ENCODE peak calls at places on chromosome 9, in five cellular contexts. E is AG10803, B is GM04503, G is cardiac muscle cell, A is T-helper 17 cell. P is an unnamed sample.

GRCh38 chr9:35520404-35520790 is 30.5 kb downstream of the RUSC2 start:
- DNase-seq in E (no peak), B (no peak), G (no peak), A (no peak), P (peak; percentile 68)

GRCh38 chr9:97873410-97873809 is 20.4 kb downstream of the FOXE1 start:
- DNase-seq in E (no peak), B (no peak), G (no peak), A (no peak), P (no peak)

GRCh38 chr9:86843182-86843581 is 104.1 kb downstream of the GAS1 start:
- DNase-seq in E (no peak), B (no peak), G (peak; percentile 66), A (no peak), P (peak; percentile 15)

GRCh38 chr9:127580371-127580770 is 31.7 kb upstream of the STXBP1 start:
- DNase-seq in E (no peak), B (no peak), G (no peak), A (no peak), P (no peak)

GRCh38 chr9:115374724-115375268 is 256.8 kb upstream of the TNC start:
- DNase-seq in E (no peak), B (no peak), G (no peak), A (no peak), P (no peak)

GRCh38 chr9:97737429-97737828 is 40.3 kb upstream of the XPA start:
- DNase-seq in E (no peak), B (no peak), G (no peak), A (no peak), P (peak; percentile 57)

GRCh38 chr9:78932849-78933627 is 636.1 kb downstream of the PSAT1 start:
- DNase-seq in E (peak; percentile 70), B (no peak), G (no peak), A (no peak), P (peak; percentile 90)

GRCh38 chr9:113879318-113879717 is 3.2 kb downstream of the ZNF618 start:
- DNase-seq in E (no peak), B (no peak), G (no peak), A (no peak), P (peak; percentile 49)

GRCh38 chr9:136711751-136712689 is at the start of gene DIPK1B:
- DNase-seq in E (no peak), B (no peak), G (peak; percentile 80), A (no peak), P (no peak)

GRCh38 chr9:114507726-114508125 is 2.5 kb upstream of the WHRN start:
- DNase-seq in E (peak; percentile 29), B (no peak), G (peak; percentile 9), A (no peak), P (no peak)

GRCh38 chr9:127137640-127138360 is 15.4 kb upstream of the ANGPTL2 start:
- DNase-seq in E (no peak), B (no peak), G (no peak), A (no peak), P (no peak)

GRCh38 chr9:125432715-125433385 is 171.2 kb downstream of the GAPVD1 start:
- DNase-seq in E (no peak), B (no peak), G (no peak), A (no peak), P (no peak)

GRCh38 chr9:134693011-134693410 is 51.4 kb downstream of the COL5A1 start:
- DNase-seq in E (no peak), B (no peak), G (no peak), A (no peak), P (no peak)

GRCh38 chr9:130588416-130588815 is 9.0 kb downstream of the FUBP3 start:
- DNase-seq in E (no peak), B (no peak), G (no peak), A (no peak), P (no peak)

GRCh38 chr9:79189511-79189924 is 382.2 kb upstream of the TLE4 start:
- DNase-seq in E (peak; percentile 61), B (no peak), G (no peak), A (no peak), P (peak; percentile 96)

GRCh38 chr9:132384376-132384775 is 22.3 kb downstream of the TTF1 start:
- DNase-seq in E (no peak), B (no peak), G (no peak), A (no peak), P (no peak)

GRCh38 chr9:87498816-87499454 is 1.3 kb downstream of the DAPK1 start:
- DNase-seq in E (no peak), B (no peak), G (peak; percentile 23), A (no peak), P (no peak)

GRCh38 chr9:100074093-100074492 is 24.7 kb downstream of the ERP44 start:
- DNase-seq in E (no peak), B (no peak), G (no peak), A (no peak), P (no peak)

GRCh38 chr9:696332-697090 is 145.0 kb upstream of the DMRT1 start:
- DNase-seq in E (peak; percentile 79), B (no peak), G (no peak), A (no peak), P (peak; percentile 86)

GRCh38 chr9:131677445-131678180 is 62.3 kb downstream of the RAPGEF1 start:
- DNase-seq in E (peak; percentile 70), B (peak; percentile 53), G (peak; percentile 45), A (no peak), P (peak; percentile 88)